ENCODE peak calls at places on chromosome 1, in five cellular contexts. O is MM.1S, K is fibroblast of lung, I is mammary epithelial cell, X is HepG2. V is an unnamed sample.

GRCh38 chr1:203601717-203602309 is 24.8 kb upstream of the ATP2B4 start:
- DNase-seq in O (no peak), K (no peak), I (peak), X (no peak), V (no peak)

GRCh38 chr1:151728151-151728711 is 6.9 kb downstream of the RIIAD1 start:
- DNase-seq in O (no peak), K (peak), I (no peak), X (no peak), V (no peak)

GRCh38 chr1:150973258-150973825 is 1.3 kb downstream of the CERS2 start:
- DNase-seq in O (peak), K (no peak), I (no peak), X (no peak), V (no peak)

GRCh38 chr1:232457607-232458006 is 172.3 kb downstream of the SIPA1L2 start:
- DNase-seq in O (peak), K (no peak), I (no peak), X (no peak), V (no peak)

GRCh38 chr1:12191242-12192032 is 24.6 kb downstream of the TNFRSF1B start:
- DNase-seq in O (no peak), K (no peak), I (no peak), X (no peak), V (no peak)

GRCh38 chr1:22639286-22639685 is 2.9 kb downstream of the C1QA start:
- DNase-seq in O (no peak), K (peak), I (no peak), X (no peak), V (no peak)

GRCh38 chr1:150106331-150106730 is 38.8 kb downstream of the VPS45 start:
- DNase-seq in O (peak), K (no peak), I (no peak), X (no peak), V (no peak)

GRCh38 chr1:94629259-94630181 is 88.0 kb upstream of the F3 start:
- DNase-seq in O (no peak), K (no peak), I (no peak), X (no peak), V (no peak)

GRCh38 chr1:228460830-228461229 is 26.4 kb upstream of the RNF187 start:
- DNase-seq in O (no peak), K (no peak), I (no peak), X (no peak), V (no peak)

GRCh38 chr1:220748091-220748934 is at the start of gene MTARC2:
- DNase-seq in O (peak), K (peak), I (peak), X (peak), V (peak)

GRCh38 chr1:95197616-95198252 is 36.3 kb upstream of the RWDD3 start:
- DNase-seq in O (no peak), K (peak), I (peak), X (no peak), V (no peak)

GRCh38 chr1:180154003-180154324 is 705 bp upstream of the QSOX1 start:
- DNase-seq in O (peak), K (no peak), I (no peak), X (no peak), V (no peak)

GRCh38 chr1:244858357-244858756 is 6.0 kb downstream of the HNRNPU start:
- DNase-seq in O (no peak), K (no peak), I (no peak), X (no peak), V (no peak)

GRCh38 chr1:71561729-71562128 is 480.9 kb upstream of the ZRANB2 start:
- DNase-seq in O (no peak), K (peak), I (peak), X (no peak), V (no peak)

GRCh38 chr1:167059729-167060107 is 30.5 kb downstream of the GPA33 start:
- DNase-seq in O (no peak), K (no peak), I (peak), X (no peak), V (no peak)

GRCh38 chr1:165696625-165697100 is 1.7 kb downstream of the ALDH9A1 start:
- DNase-seq in O (no peak), K (peak), I (peak), X (no peak), V (no peak)

GRCh38 chr1:25797939-25798338 is 2.1 kb upstream of the SELENON start:
- DNase-seq in O (peak), K (no peak), I (no peak), X (peak), V (peak)

GRCh38 chr1:184002071-184002470 is 35.5 kb downstream of the COLGALT2 start:
- DNase-seq in O (no peak), K (peak), I (peak), X (peak), V (peak)

GRCh38 chr1:31487894-31488293 is 74.9 kb downstream of the SERINC2 start:
- DNase-seq in O (no peak), K (no peak), I (no peak), X (no peak), V (no peak)

GRCh38 chr1:61254629-61255323 is 172.4 kb downstream of the NFIA start:
- DNase-seq in O (no peak), K (peak), I (peak), X (no peak), V (no peak)

GRCh38 chr1:194004146-194004545 is 817.7 kb upstream of the B3GALT2 start:
- DNase-seq in O (no peak), K (no peak), I (no peak), X (no peak), V (no peak)

GRCh38 chr1:245901565-245901964 is 605.5 kb downstream of the SMYD3 start:
- DNase-seq in O (no peak), K (no peak), I (no peak), X (no peak), V (no peak)

GRCh38 chr1:156461781-156462647 is 38.6 kb downstream of the MEF2D start:
- DNase-seq in O (no peak), K (no peak), I (no peak), X (no peak), V (peak)

GRCh38 chr1:28800324-28800723 is 11.6 kb upstream of the OPRD1 start:
- DNase-seq in O (no peak), K (no peak), I (no peak), X (no peak), V (no peak)

GRCh38 chr1:28801461-28801860 is 10.5 kb upstream of the OPRD1 start:
- DNase-seq in O (no peak), K (no peak), I (no peak), X (no peak), V (no peak)

GRCh38 chr1:28792644-28793121 is 19.3 kb upstream of the OPRD1 start:
- DNase-seq in O (no peak), K (no peak), I (no peak), X (no peak), V (no peak)

DNA sequence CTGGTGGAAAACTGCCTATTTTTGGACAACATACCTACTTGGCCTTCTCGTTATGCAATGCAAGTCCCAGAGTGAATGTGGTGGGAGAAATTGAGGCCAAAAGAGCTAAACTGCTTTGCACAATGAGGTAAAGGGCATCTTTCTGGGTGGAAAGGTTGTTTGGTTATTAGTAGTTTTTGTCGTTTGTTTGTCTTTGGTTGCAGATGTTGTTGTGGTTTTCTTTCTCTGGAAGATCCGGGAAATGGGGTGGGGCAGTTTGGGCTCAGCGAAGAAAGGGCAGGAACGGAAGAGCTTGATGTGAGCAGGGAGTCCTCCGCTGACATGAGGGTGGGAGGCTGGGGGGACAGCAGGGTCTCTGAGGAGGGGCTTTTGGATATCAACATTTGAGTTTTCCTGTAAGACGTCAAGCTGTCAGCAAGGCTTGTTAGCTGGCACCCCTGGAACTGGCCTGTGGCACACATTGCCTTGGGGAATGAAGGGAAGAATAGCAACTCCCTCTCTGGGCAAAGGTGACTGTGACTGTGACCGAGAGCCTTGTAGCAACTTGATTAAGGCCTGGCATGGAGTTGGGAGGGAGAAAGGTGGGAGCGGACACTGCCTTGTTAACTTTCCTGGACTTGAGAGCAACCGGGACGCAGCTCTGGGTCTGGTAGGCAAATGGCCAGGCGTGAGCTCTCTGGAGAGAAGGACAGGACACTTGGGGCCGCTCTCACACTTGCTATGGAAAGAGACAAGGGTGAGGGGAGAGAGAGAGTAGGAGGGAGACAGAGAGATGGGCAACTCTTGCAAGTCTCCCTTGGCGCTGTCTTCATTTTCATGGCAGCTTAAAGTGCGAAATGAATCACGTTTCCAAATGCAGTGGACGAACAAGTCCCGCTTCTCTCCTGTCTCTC is 15.4 kb upstream of the OPRD1 start:
- DNase-seq in O (no peak), K (no peak), I (no peak), X (no peak), V (no peak)
- H2AFZ ChIP-seq in O (no peak), K (peak), I (no peak), X (no peak), V (no peak)

GRCh38 chr1:92817137-92817697 is 14.6 kb upstream of the RPL5 start:
- DNase-seq in O (no peak), K (no peak), I (no peak), X (no peak), V (no peak)

GRCh38 chr1:92817986-92818764 is 13.7 kb upstream of the RPL5 start:
- DNase-seq in O (peak), K (peak), I (no peak), X (no peak), V (peak)

GRCh38 chr1:92822907-92823306 is 8.9 kb upstream of the RPL5 start:
- DNase-seq in O (no peak), K (peak), I (no peak), X (peak), V (peak)

GRCh38 chr1:92820551-92820950 is 11.3 kb upstream of the RPL5 start:
- DNase-seq in O (no peak), K (no peak), I (no peak), X (no peak), V (no peak)

DNA sequence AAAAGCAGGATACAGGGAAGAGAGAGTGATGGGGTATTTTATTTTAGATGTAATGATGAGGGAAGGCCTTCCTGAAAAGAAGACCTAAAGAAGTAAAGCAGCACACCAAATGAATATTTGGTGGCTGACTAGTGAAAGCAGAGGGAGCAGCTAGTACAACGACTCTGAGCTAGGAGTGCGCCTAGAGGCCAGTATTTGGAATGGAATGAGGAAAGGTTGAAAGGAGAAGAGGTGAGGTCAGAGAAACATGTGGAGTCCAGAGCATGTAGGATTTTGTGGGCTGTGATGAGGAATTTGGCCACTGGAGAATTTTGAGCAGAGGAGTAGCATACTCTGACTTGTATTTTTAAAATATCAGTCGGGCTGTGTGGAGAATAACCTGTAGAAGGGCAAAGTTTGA is 11.8 kb upstream of the RPL5 start:
- DNase-seq in O (no peak), K (no peak), I (no peak), X (no peak), V (peak)
- TF ChIP-seq CTCF in O (no peak), K (no peak), I (no peak), X (no peak), V (no peak)

GRCh38 chr1:47434051-47434842 is 3.6 kb upstream of the FOXD2 start:
- DNase-seq in O (no peak), K (peak), I (no peak), X (no peak), V (no peak)
- TF ChIP-seq EZH2 in O (no peak), K (no peak), I (no peak), X (no peak), V (no peak)

DNA sequence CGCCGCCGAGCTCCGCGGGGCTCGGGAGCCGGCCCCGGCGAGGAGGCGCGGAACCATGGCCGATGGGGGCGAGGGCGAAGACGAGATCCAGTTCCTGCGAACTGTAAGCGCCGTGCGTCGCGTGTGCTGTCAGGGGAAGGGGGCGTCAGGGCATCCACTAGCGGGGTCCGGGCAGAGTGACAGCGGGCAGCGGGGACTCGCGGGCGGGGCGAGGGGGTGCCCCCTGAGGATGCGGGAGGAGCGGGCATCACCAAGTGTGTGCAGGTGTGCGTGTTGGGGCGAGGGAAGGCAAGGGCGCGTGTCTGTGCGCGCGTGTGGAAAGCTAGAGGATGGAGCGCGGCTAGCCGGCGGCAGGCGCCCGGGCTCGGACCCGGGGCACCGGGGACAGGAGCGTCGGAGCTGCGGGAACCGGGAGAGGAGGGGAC is 495 bp downstream of the RYR2 start:
- DNase-seq in O (no peak), K (no peak), I (no peak), X (no peak), V (no peak)
- H2AFZ ChIP-seq in O (no peak), K (no peak), I (no peak), X (no peak), V (no peak)

DNA sequence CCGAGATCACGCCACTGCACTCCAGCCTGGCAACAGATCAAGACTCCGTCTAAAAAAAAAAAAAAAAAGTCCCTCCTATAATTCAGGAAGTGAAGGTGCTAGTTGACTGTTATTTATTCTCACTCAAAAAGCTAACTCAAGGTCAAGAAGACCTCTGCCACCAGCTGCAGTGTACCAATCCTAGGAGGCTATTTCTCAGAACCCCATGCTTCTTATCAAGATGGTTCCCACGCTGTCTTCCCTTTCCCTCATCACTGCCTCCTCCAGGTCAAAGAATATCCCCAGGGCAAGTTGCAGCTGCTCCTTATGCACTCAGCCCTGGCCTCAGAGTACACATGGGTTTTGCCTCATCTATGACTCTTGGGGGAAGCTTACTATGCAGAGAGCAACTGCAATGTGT is 53.6 kb downstream of the RERE start:
- DNase-seq in O (no peak), K (peak), I (no peak), X (no peak), V (no peak)
- TF ChIP-seq CTCF in O (no peak), K (no peak), I (no peak), X (no peak), V (no peak)

DNA sequence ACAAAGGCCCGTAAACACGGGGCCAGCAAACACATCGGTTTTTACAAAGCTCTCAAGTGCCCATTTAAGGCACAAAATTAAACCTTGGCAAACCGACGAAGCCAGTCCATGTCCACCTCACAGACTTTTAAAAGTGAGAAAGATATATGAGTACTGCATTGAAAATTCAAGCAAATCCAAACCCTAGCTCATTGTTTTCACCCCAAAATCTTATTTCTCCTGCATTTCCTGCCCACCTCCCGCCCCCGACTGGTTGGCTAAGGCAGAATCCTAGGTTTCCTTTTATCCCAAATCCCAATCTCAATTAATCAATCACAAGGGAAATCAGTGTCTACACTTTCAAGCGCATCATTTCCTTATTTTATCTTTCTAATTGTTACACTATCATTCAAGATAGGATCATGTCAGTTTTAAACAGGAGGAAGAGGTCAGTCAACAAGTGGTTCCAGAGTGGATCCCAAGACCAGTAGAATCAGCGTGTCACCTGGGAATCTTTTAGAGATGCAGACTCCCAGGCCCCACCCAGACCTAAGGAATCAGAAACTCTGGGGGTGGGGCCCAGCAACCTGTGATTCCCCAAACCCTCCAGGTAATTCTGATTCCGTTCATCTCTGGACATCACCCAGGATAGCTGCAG is 1.7 kb upstream of the GNG4 start:
- DNase-seq in O (no peak), K (no peak), I (no peak), X (no peak), V (no peak)
- TF ChIP-seq EZH2 in O (no peak), K (no peak), I (no peak), X (no peak), V (no peak)

DNA sequence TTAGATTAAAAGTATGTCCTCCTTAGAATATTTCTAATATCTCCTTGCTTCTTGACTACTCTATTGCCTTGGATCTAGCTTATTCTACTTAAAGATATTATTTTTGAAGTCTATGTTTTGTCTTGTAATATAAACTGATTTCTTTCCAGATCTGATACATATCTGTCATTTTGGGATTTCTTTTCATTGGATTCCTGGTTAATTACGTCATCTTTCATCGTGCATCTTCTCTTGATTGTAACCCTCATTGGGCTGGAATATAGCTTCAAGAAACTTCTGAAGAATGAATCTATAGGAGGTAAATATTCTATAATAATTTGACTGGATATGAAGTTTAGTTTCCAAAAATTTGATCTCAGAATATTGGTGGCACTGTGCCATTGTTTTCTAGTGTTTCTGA is 12.1 kb downstream of the NTMT2 start:
- DNase-seq in O (no peak), K (no peak), I (no peak), X (no peak), V (no peak)
- H2AFZ ChIP-seq in O (no peak), K (no peak), I (no peak), X (no peak), V (no peak)

V was measured in PC-9.